ENCODE peak calls at places on chromosomes 4 and X, in ten cellular contexts. M, X, H, W, L, N, E, T, Z and O are unnamed samples.

GRCh38 chr4:141391293-141391692 is 170.6 kb downstream of the ZNF330 start:
- DNase-seq in M (peak), X (no peak), H (no peak), W (no peak), L (no peak), N (no peak), E (no peak), T (no peak), Z (peak), O (no peak)

GRCh38 chrX:153948847-153949819 is 4.7 kb upstream of the RENBP start:
- DNase-seq in M (no peak), X (no peak), H (no peak), W (no peak), L (no peak), N (no peak), E (no peak), T (no peak), Z (no peak), O (no peak)

GRCh38 chr4:187128971-187129370 is 405.3 kb upstream of the FAT1 start:
- DNase-seq in M (peak), X (no peak), H (no peak), W (no peak), L (no peak), N (no peak), E (no peak), T (no peak), Z (peak), O (no peak)

GRCh38 chr4:26181616-26182015 is 139.2 kb upstream of the RBPJ start:
- DNase-seq in M (peak), X (no peak), H (no peak), W (no peak), L (no peak), N (no peak), E (no peak), T (no peak), Z (peak), O (no peak)

GRCh38 chrX:72269671-72270251 is 7.3 kb downstream of the RPS4X start:
- DNase-seq in M (peak), X (no peak), H (no peak), W (no peak), L (no peak), N (no peak), E (no peak), T (no peak), Z (peak), O (peak)

GRCh38 chrX:154019633-154020499 is at the start of gene IRAK1:
- DNase-seq in M (peak), X (peak), H (peak), W (peak), L (peak), N (peak), E (peak), T (peak), Z (peak), O (peak)

GRCh38 chr4:139606600-139607301 is 50.7 kb upstream of the SETD7 start:
- DNase-seq in M (peak), X (no peak), H (no peak), W (peak), L (no peak), N (no peak), E (no peak), T (no peak), Z (peak), O (peak)

GRCh38 chr4:27318740-27319139 is 458.1 kb downstream of the STIM2 start:
- DNase-seq in M (peak), X (peak), H (no peak), W (no peak), L (no peak), N (peak), E (no peak), T (no peak), Z (peak), O (peak)

GRCh38 chrX:147763131-147763530 is 148.6 kb upstream of the FMR1 start:
- DNase-seq in M (no peak), X (no peak), H (no peak), W (no peak), L (no peak), N (no peak), E (no peak), T (no peak), Z (no peak), O (no peak)

GRCh38 chr4:106355193-106355592 is 13.4 kb downstream of the GIMD1 start:
- DNase-seq in M (no peak), X (no peak), H (no peak), W (peak), L (no peak), N (no peak), E (no peak), T (no peak), Z (no peak), O (no peak)

GRCh38 chr4:151563194-151563593 is 154.2 kb downstream of the FHIP1A start:
- DNase-seq in M (peak), X (no peak), H (no peak), W (no peak), L (peak), N (peak), E (no peak), T (no peak), Z (no peak), O (no peak)

GRCh38 chr4:59960143-59960542 is 1240.0 kb upstream of the ADGRL3 start:
- DNase-seq in M (no peak), X (no peak), H (no peak), W (peak), L (no peak), N (no peak), E (no peak), T (no peak), Z (no peak), O (no peak)

GRCh38 chr4:128812360-128812958 is 3.0 kb downstream of the JADE1 start:
- DNase-seq in M (peak), X (no peak), H (no peak), W (peak), L (peak), N (peak), E (no peak), T (no peak), Z (peak), O (no peak)

GRCh38 chrX:103063191-103063845 is 653 bp downstream of the BEX1 start:
- DNase-seq in M (peak), X (no peak), H (no peak), W (no peak), L (no peak), N (no peak), E (no peak), T (no peak), Z (peak), O (peak)

GRCh38 chrX:101237041-101237440 is 17.5 kb downstream of the DRP2 start:
- DNase-seq in M (no peak), X (no peak), H (no peak), W (no peak), L (no peak), N (no peak), E (no peak), T (no peak), Z (no peak), O (no peak)

GRCh38 chrX:31449975-31450374 is 378.1 kb upstream of the FTHL17 start:
- DNase-seq in M (peak), X (no peak), H (no peak), W (no peak), L (no peak), N (no peak), E (no peak), T (no peak), Z (peak), O (no peak)

GRCh38 chr4:152684007-152684406 is 4.2 kb upstream of the TMEM154 start:
- DNase-seq in M (no peak), X (no peak), H (no peak), W (peak), L (no peak), N (no peak), E (no peak), T (no peak), Z (no peak), O (no peak)

GRCh38 chrX:45083314-45083713 is 117.4 kb downstream of the DIPK2B start:
- DNase-seq in M (no peak), X (no peak), H (no peak), W (no peak), L (no peak), N (no peak), E (no peak), T (no peak), Z (no peak), O (no peak)

GRCh38 chr4:39825741-39826231 is 127.8 kb downstream of the UBE2K start:
- DNase-seq in M (peak), X (no peak), H (no peak), W (no peak), L (no peak), N (no peak), E (no peak), T (no peak), Z (peak), O (peak)

GRCh38 chrX:48470833-48471118 is 716 bp upstream of the SLC38A5 start:
- DNase-seq in M (no peak), X (no peak), H (no peak), W (no peak), L (no peak), N (no peak), E (no peak), T (no peak), Z (no peak), O (no peak)

GRCh38 chr4:8289956-8290700 is 20.6 kb downstream of the HTRA3 start:
- DNase-seq in M (no peak), X (no peak), H (peak), W (peak), L (no peak), N (no peak), E (peak), T (peak), Z (no peak), O (no peak)

GRCh38 chr4:151830168-151830567 is 69.4 kb upstream of the GATB start:
- DNase-seq in M (no peak), X (no peak), H (no peak), W (no peak), L (no peak), N (no peak), E (no peak), T (no peak), Z (no peak), O (no peak)

GRCh38 chr4:106095408-106095807 is 200.1 kb downstream of the NPNT start:
- DNase-seq in M (no peak), X (no peak), H (no peak), W (no peak), L (no peak), N (no peak), E (no peak), T (no peak), Z (no peak), O (no peak)

GRCh38 chr4:145909331-145909730 is 29.3 kb downstream of the ZNF827 start:
- DNase-seq in M (peak), X (peak), H (peak), W (peak), L (peak), N (peak), E (no peak), T (peak), Z (peak), O (peak)

GRCh38 chr4:13541720-13542576 is 2.4 kb downstream of the NKX3-2 start:
- DNase-seq in M (peak), X (peak), H (peak), W (no peak), L (no peak), N (peak), E (no peak), T (no peak), Z (no peak), O (no peak)

GRCh38 chr4:45442466-45442865 is 681.4 kb downstream of the GABRG1 start:
- DNase-seq in M (no peak), X (no peak), H (no peak), W (no peak), L (no peak), N (no peak), E (no peak), T (no peak), Z (peak), O (peak)

GRCh38 chr4:7710576-7711329 is 228.9 kb downstream of the AFAP1 start:
- DNase-seq in M (no peak), X (no peak), H (no peak), W (no peak), L (no peak), N (no peak), E (no peak), T (no peak), Z (no peak), O (no peak)

GRCh38 chrX:48511561-48511960 is 2.8 kb downstream of the PORCN start:
- DNase-seq in M (no peak), X (no peak), H (no peak), W (no peak), L (no peak), N (no peak), E (peak), T (no peak), Z (peak), O (peak)

GRCh38 chr4:159227984-159228383 is 125.1 kb downstream of the RAPGEF2 start:
- DNase-seq in M (peak), X (peak), H (peak), W (peak), L (peak), N (peak), E (peak), T (peak), Z (peak), O (peak)

GRCh38 chr4:20352172-20352431 is 100.4 kb downstream of the SLIT2 start:
- DNase-seq in M (no peak), X (no peak), H (no peak), W (no peak), L (no peak), N (no peak), E (no peak), T (no peak), Z (no peak), O (no peak)

GRCh38 chrX:45850775-45851433 is 650.2 kb upstream of the DIPK2B start:
- DNase-seq in M (peak), X (peak), H (peak), W (peak), L (peak), N (peak), E (no peak), T (no peak), Z (peak), O (peak)

DNA sequence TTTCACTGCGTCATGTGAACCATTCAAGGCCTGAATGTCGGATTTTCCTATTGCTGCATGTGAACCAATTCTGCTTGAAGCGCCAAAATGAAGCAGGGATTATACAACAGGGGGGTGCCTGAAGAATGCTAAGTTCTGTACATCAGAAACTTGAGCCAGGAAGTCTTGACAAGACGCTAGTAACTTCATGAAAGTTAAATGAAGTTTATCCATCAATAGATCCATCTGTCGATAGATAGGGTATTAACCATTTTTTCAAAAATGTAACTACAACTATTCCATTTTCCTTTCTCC is 590 bp upstream of the NAF1 start:
- DNase-seq in M (peak), X (no peak), H (no peak), W (no peak), L (no peak), N (no peak), E (no peak), T (no peak), Z (peak), O (no peak)
- H3K4me3 ChIP-seq in M (peak), X (peak), H (peak), W (peak), L (peak), N (peak), E (peak), T (peak), Z (peak), O (peak)

GRCh38 chr4:183467246-183467645 is 22.8 kb downstream of the CDKN2AIP start:
- DNase-seq in M (no peak), X (no peak), H (no peak), W (no peak), L (no peak), N (no peak), E (no peak), T (no peak), Z (no peak), O (no peak)

GRCh38 chr4:183468210-183469095 is 24.0 kb downstream of the CDKN2AIP start:
- DNase-seq in M (peak), X (no peak), H (no peak), W (no peak), L (no peak), N (no peak), E (no peak), T (no peak), Z (peak), O (no peak)

GRCh38 chr4:183469936-183470335 is 25.5 kb downstream of the CDKN2AIP start:
- DNase-seq in M (peak), X (no peak), H (no peak), W (no peak), L (no peak), N (no peak), E (no peak), T (no peak), Z (peak), O (no peak)

GRCh38 chr4:183469327-183469726 is 24.9 kb downstream of the CDKN2AIP start:
- DNase-seq in M (no peak), X (no peak), H (no peak), W (no peak), L (no peak), N (no peak), E (no peak), T (no peak), Z (no peak), O (no peak)

DNA sequence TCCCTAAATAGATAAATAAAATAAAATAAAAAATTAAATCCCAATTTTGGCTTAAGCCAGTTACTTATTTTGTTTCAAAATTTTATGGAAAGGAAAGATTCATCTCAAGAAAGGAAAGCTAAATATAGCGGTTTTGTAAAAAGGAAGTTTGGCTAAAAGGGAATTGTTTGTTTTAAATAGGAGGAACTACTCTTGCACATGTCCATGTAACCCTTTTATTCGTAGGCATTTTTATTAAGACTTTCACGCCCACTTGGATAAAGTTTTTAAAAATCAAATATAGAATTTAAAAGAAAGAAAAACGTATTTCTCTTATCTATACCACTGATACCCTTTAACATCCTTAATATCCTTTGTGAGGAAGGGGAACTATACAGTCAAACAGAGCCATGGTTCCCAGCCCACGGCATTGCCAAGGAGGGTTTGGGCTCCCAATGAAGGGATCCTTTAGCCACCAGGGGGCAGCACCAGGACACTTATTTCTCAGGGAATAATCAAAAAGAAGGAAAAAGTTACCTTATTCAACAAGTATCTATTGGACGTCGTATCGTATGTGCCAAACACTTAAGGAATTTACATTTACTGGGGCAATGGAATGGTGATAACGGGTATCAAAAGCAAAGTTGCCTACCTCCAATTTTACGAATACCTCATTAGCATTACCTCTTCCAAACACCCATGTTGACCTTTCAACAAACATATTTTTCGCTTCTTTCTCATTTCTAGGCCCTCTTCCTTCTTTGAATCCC is 27.7 kb downstream of the CDKN2AIP start:
- DNase-seq in M (peak), X (peak), H (peak), W (peak), L (peak), N (peak), E (peak), T (peak), Z (peak), O (peak)
- H3K4me3 ChIP-seq in M (no peak), X (no peak), H (no peak), W (no peak), L (no peak), N (no peak), E (peak), T (no peak), Z (no peak), O (no peak)

GRCh38 chrX:118115948-118116307 is 682 bp downstream of the KLHL13 start:
- DNase-seq in M (no peak), X (no peak), H (no peak), W (no peak), L (no peak), N (no peak), E (no peak), T (no peak), Z (no peak), O (peak)

GRCh38 chrX:118116308-118117068 is at the start of gene KLHL13:
- DNase-seq in M (no peak), X (peak), H (peak), W (peak), L (no peak), N (peak), E (peak), T (no peak), Z (peak), O (peak)

GRCh38 chrX:118117069-118117405 is 427 bp upstream of the KLHL13 start:
- DNase-seq in M (no peak), X (no peak), H (no peak), W (no peak), L (no peak), N (no peak), E (peak), T (no peak), Z (peak), O (peak)
- H3K4me3 ChIP-seq in M (peak), X (peak), H (peak), W (peak), L (peak), N (peak), E (peak), T (peak), Z (peak), O (peak)

GRCh38 chr4:48044298-48044697 is 27.7 kb downstream of the NIPAL1 start:
- DNase-seq in M (no peak), X (no peak), H (no peak), W (no peak), L (no peak), N (no peak), E (no peak), T (no peak), Z (no peak), O (no peak)

GRCh38 chr4:48047896-48048295 is 31.3 kb downstream of the NIPAL1 start:
- DNase-seq in M (no peak), X (peak), H (no peak), W (peak), L (peak), N (peak), E (no peak), T (no peak), Z (no peak), O (no peak)

GRCh38 chr4:48047421-48047844 is 30.9 kb downstream of the NIPAL1 start:
- DNase-seq in M (no peak), X (peak), H (no peak), W (no peak), L (peak), N (peak), E (no peak), T (peak), Z (no peak), O (no peak)

GRCh38 chr4:48043504-48043903 is 26.9 kb downstream of the NIPAL1 start:
- DNase-seq in M (peak), X (no peak), H (no peak), W (no peak), L (no peak), N (no peak), E (no peak), T (no peak), Z (no peak), O (no peak)

DNA sequence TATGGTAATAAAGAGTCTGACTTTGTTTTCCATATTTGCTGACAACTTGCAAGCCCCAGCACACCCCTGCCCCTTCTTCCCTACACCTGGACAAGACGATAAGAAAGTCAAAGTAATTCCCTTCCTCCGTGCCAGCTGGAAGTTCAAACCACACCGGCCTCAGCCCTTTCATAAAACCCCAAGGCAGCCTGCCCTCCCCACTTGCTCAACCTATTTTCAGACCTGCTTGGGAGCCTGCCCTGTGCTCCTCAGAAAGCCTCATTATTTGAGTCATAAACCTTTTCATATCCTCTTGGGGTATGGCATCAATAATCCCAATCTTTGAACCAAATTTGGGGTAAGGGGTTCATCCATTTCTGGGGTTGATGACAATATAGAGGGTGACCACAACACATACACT is 29.5 kb downstream of the NIPAL1 start:
- DNase-seq in M (no peak), X (no peak), H (no peak), W (no peak), L (peak), N (no peak), E (no peak), T (no peak), Z (no peak), O (no peak)
- H3K4me3 ChIP-seq in M (no peak), X (no peak), H (no peak), W (no peak), L (no peak), N (no peak), E (no peak), T (no peak), Z (no peak), O (no peak)

DNA sequence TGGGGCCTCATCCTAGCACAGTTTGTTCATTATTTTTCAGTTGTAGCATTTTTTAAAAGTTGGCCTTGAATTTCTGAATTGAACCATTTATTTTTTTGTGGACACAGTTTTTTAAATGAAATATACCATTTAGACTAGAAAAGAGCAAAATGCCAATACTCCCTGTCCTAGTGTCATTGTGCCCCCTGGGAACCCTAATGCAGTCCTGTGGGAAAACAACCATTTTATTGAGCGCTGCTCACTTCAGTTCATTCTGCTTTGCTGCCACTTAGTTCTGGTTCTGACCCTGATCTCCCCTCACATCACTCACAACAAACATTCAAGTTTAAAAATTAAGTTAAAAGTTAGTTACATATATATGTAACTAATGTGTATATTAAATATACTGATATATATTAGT is 5.4 kb downstream of the NFKB1 start:
- DNase-seq in M (no peak), X (no peak), H (no peak), W (no peak), L (no peak), N (no peak), E (no peak), T (no peak), Z (no peak), O (no peak)
- H3K4me3 ChIP-seq in M (no peak), X (no peak), H (no peak), W (no peak), L (no peak), N (no peak), E (no peak), T (no peak), Z (no peak), O (no peak)